ENCODE peak calls at places on chromosomes 11 and 22, in six cellular contexts. A is left lung, T is neural progenitor cell, R is coronary artery, K is mammary epithelial cell, C is cardiac muscle cell. B is an unnamed sample.

GRCh38 chr11:6233984-6234313 is 487 bp downstream of the FHIP1B start:
- DNase-seq in A (no peak), T (peak; percentile 39), R (no peak), K (no peak), C (no peak), B (no peak)

GRCh38 chr22:30969532-30970355 is 679 bp downstream of the TUG1 start:
- DNase-seq in A (no peak), T (no peak), R (peak; percentile 77), K (peak; percentile 39), C (peak; percentile 64), B (no peak)

GRCh38 chr11:73854680-73855079 is 22.0 kb downstream of the COA4 start:
- DNase-seq in A (no peak), T (no peak), R (no peak), K (peak; percentile 71), C (no peak), B (no peak)

GRCh38 chr11:3671334-3672254 is at the start of gene CHRNA10:
- DNase-seq in A (no peak), T (peak; percentile 33), R (no peak), K (no peak), C (no peak), B (no peak)

GRCh38 chr11:14967581-14968214 is 4.5 kb downstream of the CALCA start:
- DNase-seq in A (peak; percentile 18), T (no peak), R (no peak), K (no peak), C (no peak), B (no peak)

GRCh38 chr22:39343259-39344045 is 6.3 kb upstream of the SYNGR1 start:
- DNase-seq in A (no peak), T (peak; percentile 75), R (no peak), K (peak; percentile 42), C (peak; percentile 77), B (peak; percentile 18)

GRCh38 chr11:64834031-64834722 is 10.3 kb downstream of the CDC42BPG start:
- DNase-seq in A (no peak), T (no peak), R (no peak), K (no peak), C (no peak), B (no peak)

GRCh38 chr11:118002541-118003019 is 16.4 kb downstream of the IL10RA start:
- DNase-seq in A (no peak), T (peak; percentile 86), R (no peak), K (no peak), C (peak; percentile 89), B (no peak)

GRCh38 chr11:129313588-129314288 is 61.9 kb upstream of the BARX2 start:
- DNase-seq in A (no peak), T (no peak), R (no peak), K (no peak), C (peak; percentile 68), B (no peak)

GRCh38 chr11:128180446-128181089 is 406.8 kb downstream of the ETS1 start:
- DNase-seq in A (no peak), T (no peak), R (no peak), K (peak; percentile 89), C (peak; percentile 92), B (no peak)

GRCh38 chr22:37782340-37783168 is 25.2 kb upstream of the GCAT start:
- DNase-seq in A (no peak), T (no peak), R (no peak), K (no peak), C (no peak), B (no peak)

GRCh38 chr11:77074205-77074604 is 7.4 kb downstream of the CAPN5 start:
- DNase-seq in A (peak; percentile 60), T (no peak), R (peak; percentile 64), K (no peak), C (no peak), B (no peak)

GRCh38 chr11:112610996-112611795 is 350.0 kb upstream of the NCAM1 start:
- DNase-seq in A (no peak), T (no peak), R (no peak), K (peak; percentile 57), C (peak; percentile 22), B (no peak)

GRCh38 chr11:132838621-132839020 is 693.7 kb downstream of the OPCML start:
- DNase-seq in A (no peak), T (no peak), R (no peak), K (peak; percentile 19), C (peak; percentile 31), B (no peak)

GRCh38 chr11:45665206-45665932 is at the start of gene CHST1:
- DNase-seq in A (peak; percentile 83), T (peak; percentile 74), R (no peak), K (peak; percentile 11), C (peak; percentile 66), B (no peak)

GRCh38 chr11:110891411-110891810 is 179.2 kb upstream of the ARHGAP20 start:
- DNase-seq in A (no peak), T (no peak), R (no peak), K (no peak), C (peak; percentile 45), B (no peak)

GRCh38 chr11:10038916-10039315 is 255.1 kb downstream of the SBF2 start:
- DNase-seq in A (no peak), T (no peak), R (no peak), K (no peak), C (peak; percentile 64), B (no peak)

GRCh38 chr11:11611381-11611780 is 10.4 kb downstream of the GALNT18 start:
- DNase-seq in A (no peak), T (no peak), R (peak; percentile 81), K (no peak), C (no peak), B (no peak)

GRCh38 chr11:65743928-65744698 is 23.5 kb upstream of the RNASEH2C start:
- DNase-seq in A (no peak), T (peak; percentile 45), R (no peak), K (no peak), C (peak; percentile 54), B (no peak)

GRCh38 chr22:30514252-30514651 is 8.8 kb upstream of the SEC14L4 start:
- DNase-seq in A (no peak), T (no peak), R (no peak), K (no peak), C (no peak), B (no peak)

GRCh38 chr11:83537131-83537610 is 251.0 kb upstream of the CCDC90B start:
- DNase-seq in A (no peak), T (no peak), R (no peak), K (no peak), C (no peak), B (no peak)

GRCh38 chr11:45722144-45722543 is 56.7 kb upstream of the CHST1 start:
- DNase-seq in A (no peak), T (no peak), R (no peak), K (no peak), C (no peak), B (no peak)

GRCh38 chr22:39839917-39840510 is 53.5 kb downstream of the ENTHD1 start:
- DNase-seq in A (no peak), T (no peak), R (no peak), K (no peak), C (no peak), B (no peak)

GRCh38 chr11:17574141-17574798 is 27.2 kb downstream of the OTOG start:
- DNase-seq in A (no peak), T (no peak), R (peak; percentile 21), K (no peak), C (no peak), B (no peak)

GRCh38 chr22:47060718-47061117 is 298.3 kb downstream of the TBC1D22A start:
- DNase-seq in A (no peak), T (no peak), R (peak; percentile 45), K (no peak), C (no peak), B (no peak)

GRCh38 chr11:17063171-17064002 is 14.1 kb downstream of the RPS13 start:
- DNase-seq in A (peak; percentile 83), T (peak; percentile 81), R (no peak), K (peak; percentile 28), C (peak; percentile 71), B (peak; percentile 37)

GRCh38 chr22:43375951-43376455 is 32.8 kb upstream of the SCUBE1 start:
- DNase-seq in A (no peak), T (no peak), R (no peak), K (peak; percentile 19), C (peak; percentile 21), B (no peak)

GRCh38 chr11:17719940-17720795 is 797 bp downstream of the MYOD1 start:
- DNase-seq in A (no peak), T (peak; percentile 89), R (no peak), K (no peak), C (peak; percentile 40), B (no peak)

GRCh38 chr11:128420277-128420676 is 167.1 kb downstream of the ETS1 start:
- DNase-seq in A (no peak), T (no peak), R (no peak), K (no peak), C (no peak), B (no peak)

GRCh38 chr22:19287076-19287724 is 4.3 kb downstream of the CLTCL1 start:
- DNase-seq in A (no peak), T (peak; percentile 62), R (no peak), K (peak; percentile 96), C (peak; percentile 21), B (no peak)

GRCh38 chr11:12090061-12090572 is 20.3 kb upstream of the MICAL2 start:
- DNase-seq in A (no peak), T (no peak), R (no peak), K (peak; percentile 90), C (peak; percentile 63), B (no peak)

GRCh38 chr11:121418625-121419114 is 33.4 kb upstream of the SORL1 start:
- DNase-seq in A (no peak), T (no peak), R (no peak), K (no peak), C (peak; percentile 21), B (no peak)

GRCh38 chr11:121419839-121420238 is 32.3 kb upstream of the SORL1 start:
- DNase-seq in A (no peak), T (no peak), R (no peak), K (no peak), C (no peak), B (no peak)

GRCh38 chr11:121415861-121416260 is 36.3 kb upstream of the SORL1 start:
- DNase-seq in A (no peak), T (no peak), R (no peak), K (peak; percentile 44), C (peak; percentile 34), B (no peak)

GRCh38 chr11:121416909-121417567 is 35.1 kb upstream of the SORL1 start:
- DNase-seq in A (peak; percentile 88), T (no peak), R (peak; percentile 90), K (peak; percentile 83), C (peak; percentile 98), B (peak; percentile 2)

GRCh38 chr11:121417607-121418006 is 34.5 kb upstream of the SORL1 start:
- DNase-seq in A (no peak), T (no peak), R (no peak), K (no peak), C (no peak), B (no peak)
- H3K27ac ChIP-seq in A (peak overlapping the region; percentile 84), T (no peak overlapping the region), R (peak overlapping the region; percentile 72), K (no peak overlapping the region), C (no peak overlapping the region), B (no peak overlapping the region)

GRCh38 chr11:44583353-44583669 is 17.8 kb downstream of the CD82 start:
- DNase-seq in A (no peak), T (no peak), R (no peak), K (no peak), C (no peak), B (no peak)
- H3K27ac ChIP-seq in A (no peak overlapping the region), T (no peak overlapping the region), R (no peak overlapping the region), K (no peak overlapping the region), C (no peak overlapping the region), B (no peak overlapping the region)

GRCh38 chr11:62427630-62428233 is 8.9 kb downstream of the SCGB1A1 start:
- DNase-seq in A (no peak), T (no peak), R (no peak), K (no peak), C (peak; percentile 53), B (no peak)
- H3K27ac ChIP-seq in A (peak overlapping the region; percentile 65), T (no peak overlapping the region), R (peak overlapping the region; percentile 54), K (no peak overlapping the region), C (no peak overlapping the region), B (no peak overlapping the region)

GRCh38 chr11:35166369-35167360 is 27.7 kb downstream of the CD44 start:
- DNase-seq in A (peak; percentile 42), T (no peak), R (no peak), K (peak; percentile 98), C (peak; percentile 55), B (peak; percentile 36)
- H3K27ac ChIP-seq in A (peak overlapping the region; percentile 64), T (no peak overlapping the region), R (peak overlapping the region; percentile 82), K (peak overlapping the region; percentile 96), C (no peak overlapping the region), B (no peak overlapping the region)

B was measured in caudate nucleus.